ENCODE peak calls at places on chromosomes 4 and X, in five cellular contexts. O is GM23248; N is CD8-positive, alpha-beta T cell; I is brain microvascular endothelial cell; V is iris pigment epithelial cell. Y is an unnamed sample.

GRCh38 chr4:40721730-40722171 is 28.0 kb upstream of the NSUN7 start:
- DNase-seq in I (no peak), O (peak), N (no peak), V (peak), Y (no peak)

GRCh38 chr4:113502476-113502875 is 259.1 kb downstream of the CAMK2D start:
- DNase-seq in N (no peak), V (peak), I (no peak), O (peak), Y (no peak)

GRCh38 chrX:45801554-45801953 is 600.9 kb upstream of the DIPK2B start:
- DNase-seq in V (peak), O (peak), N (no peak), I (peak), Y (no peak)

GRCh38 chrX:148417934-148418333 is 82.5 kb upstream of the AFF2 start:
- DNase-seq in V (no peak), N (no peak), O (peak), I (no peak), Y (no peak)

GRCh38 chr4:122643257-122643656 is 22.4 kb upstream of the IL21 start:
- DNase-seq in V (no peak), I (no peak), N (no peak), O (no peak), Y (no peak)

GRCh38 chr4:158042591-158043030 is 130.2 kb downstream of the GASK1B start:
- DNase-seq in I (no peak), N (no peak), V (peak), O (peak), Y (no peak)

GRCh38 chrX:12690646-12691045 is 100.6 kb upstream of the PRPS2 start:
- DNase-seq in N (no peak), I (no peak), V (no peak), O (no peak), Y (no peak)

GRCh38 chr4:55396305-55397023 is 707 bp downstream of the TMEM165 start:
- DNase-seq in V (no peak), N (peak), O (peak), I (no peak), Y (peak)

GRCh38 chrX:106302304-106302703 is 134.2 kb downstream of the PWWP3B start:
- DNase-seq in O (no peak), V (peak), N (no peak), I (peak), Y (no peak)

GRCh38 chrX:40247848-40248622 is 150.3 kb upstream of the BCOR start:
- DNase-seq in N (no peak), O (no peak), I (no peak), V (no peak), Y (no peak)

GRCh38 chr4:52943644-52944043 is 81.5 kb downstream of the RASL11B start:
- DNase-seq in N (no peak), V (no peak), O (no peak), I (no peak), Y (no peak)

GRCh38 chr4:183550345-183551080 is 45.7 kb downstream of the ING2 start:
- DNase-seq in V (no peak), O (no peak), N (no peak), I (no peak), Y (no peak)

Y was measured in osteocyte.